ENCODE peak calls at places on chromosomes 7 and 10, in five cellular contexts. Y is transverse colon, F is nephron progenitor cell, M is sigmoid colon, S is ELR. E is an unnamed sample.

GRCh38 chr10:127563718-127564553 is 14.8 kb downstream of the NPS start:
- DNase-seq in F (peak; percentile 59), M (no peak), S (peak; percentile 21), Y (peak; percentile 21), E (peak; percentile 39)

GRCh38 chr7:106216517-106217088 is 68.2 kb downstream of the NAMPT start:
- DNase-seq in F (no peak), Y (peak; percentile 28), S (peak; percentile 96), M (peak; percentile 78), E (peak; percentile 49)

GRCh38 chr7:83517026-83517700 is 131.8 kb downstream of the SEMA3E start:
- DNase-seq in S (no peak), Y (no peak), F (no peak), M (no peak), E (no peak)

GRCh38 chr7:79495544-79496272 is 42.2 kb upstream of the MAGI2 start:
- DNase-seq in F (no peak), Y (no peak), S (peak; percentile 87), M (no peak), E (no peak)

GRCh38 chr10:73017955-73018480 is 63.4 kb upstream of the PLA2G12B start:
- DNase-seq in F (no peak), M (no peak), Y (no peak), S (no peak), E (no peak)

GRCh38 chr7:17932770-17933169 is 7.5 kb downstream of the SNX13 start:
- DNase-seq in Y (no peak), F (no peak), S (no peak), M (no peak), E (no peak)

GRCh38 chr10:34638405-34639054 is 176.6 kb downstream of the PARD3 start:
- DNase-seq in S (peak; percentile 81), Y (peak; percentile 82), F (peak; percentile 85), M (peak; percentile 95), E (peak; percentile 78)

GRCh38 chr7:145989469-145989868 is 127.1 kb upstream of the CNTNAP2 start:
- DNase-seq in Y (no peak), F (no peak), M (no peak), S (no peak), E (no peak)

GRCh38 chr7:106568680-106569499 is 92.1 kb downstream of the CCDC71L start:
- DNase-seq in F (no peak), M (no peak), S (peak; percentile 54), Y (no peak), E (peak; percentile 42)

GRCh38 chr10:71978476-71978875 is 14.3 kb downstream of the CHST3 start:
- DNase-seq in M (no peak), Y (no peak), F (no peak), S (no peak), E (no peak)

GRCh38 chr7:127486654-127487053 is 94.1 kb upstream of the ZNF800 start:
- DNase-seq in F (no peak), Y (no peak), S (peak; percentile 51), M (no peak), E (no peak)

GRCh38 chr10:58210160-58210559 is 57.5 kb downstream of the IPMK start:
- DNase-seq in F (no peak), Y (no peak), M (no peak), S (no peak), E (no peak)

GRCh38 chr7:6497994-6498393 is 50.2 kb upstream of the DAGLB start:
- DNase-seq in Y (no peak), M (no peak), S (no peak), F (no peak), E (no peak)

GRCh38 chr10:129971381-129972144 is 7.5 kb upstream of the EBF3 start:
- DNase-seq in S (peak; percentile 67), F (peak; percentile 81), M (peak; percentile 66), Y (peak; percentile 41), E (peak; percentile 37)

GRCh38 chr7:126686474-126686873 is 566.3 kb downstream of the GRM8 start:
- DNase-seq in M (no peak), F (no peak), Y (no peak), S (no peak), E (peak; percentile 26)

GRCh38 chr10:63464402-63465292 is 1.1 kb downstream of the JMJD1C start:
- DNase-seq in S (peak; percentile 23), F (no peak), M (no peak), Y (no peak), E (no peak)

GRCh38 chr10:119807960-119808697 is 64.5 kb downstream of the MCMBP start:
- DNase-seq in S (peak; percentile 69), F (no peak), Y (no peak), M (no peak), E (no peak)

GRCh38 chr10:116120688-116121087 is 152.3 kb downstream of the GFRA1 start:
- DNase-seq in Y (no peak), M (no peak), S (peak; percentile 24), F (peak; percentile 48), E (no peak)

GRCh38 chr7:77455334-77455733 is 39.2 kb upstream of the GSAP start:
- DNase-seq in Y (no peak), F (no peak), S (peak; percentile 88), M (no peak), E (no peak)

GRCh38 chr7:113774182-113774807 is 144.5 kb downstream of the PPP1R3A start:
- DNase-seq in F (peak; percentile 11), S (peak; percentile 70), M (no peak), Y (no peak), E (no peak)